ENCODE peak calls at places on chromosomes 2 and 18, in ten cellular contexts. T is HL-60, Q is omental fat pad, I is WTC11, X is endodermal cell, M is AG09319, H is SK-N-SH, B is sigmoid colon, G is neural progenitor cell, N is fibroblast of mammary gland. J is an unnamed sample.

GRCh38 chr2:229087229-229087628 is 183.9 kb downstream of the PID1 start:
- DNase-seq in H (no peak), M (no peak), T (no peak), Q (no peak), X (no peak), I (no peak), B (no peak), N (no peak), G (no peak), J (no peak)

GRCh38 chr2:169512525-169512924 is 3.0 kb downstream of the KLHL41 start:
- DNase-seq in B (no peak), I (no peak), H (no peak), T (no peak), N (no peak), G (no peak), X (no peak), Q (no peak), M (no peak), J (peak; percentile 27)

GRCh38 chr2:121234791-121235190 is 50.2 kb downstream of the TFCP2L1 start:
- DNase-seq in H (no peak), T (no peak), N (no peak), M (no peak), G (no peak), B (no peak), X (no peak), Q (no peak), I (no peak), J (no peak)

GRCh38 chr2:236769981-236770671 is 200.5 kb downstream of the ACKR3 start:
- DNase-seq in Q (no peak), H (no peak), B (no peak), I (no peak), M (peak; percentile 68), T (no peak), N (peak; percentile 100), G (no peak), X (peak; percentile 71), J (peak; percentile 98)

GRCh38 chr2:85468704-85469349 is 50.3 kb downstream of the SH2D6 start:
- DNase-seq in I (no peak), B (peak; percentile 54), G (peak; percentile 46), M (no peak), N (peak; percentile 61), X (peak; percentile 83), H (no peak), T (no peak), Q (no peak), J (peak; percentile 24)

GRCh38 chr2:127080941-127081769 is 25.8 kb downstream of the BIN1 start:
- DNase-seq in G (no peak), M (no peak), X (no peak), B (no peak), I (no peak), N (peak; percentile 68), H (no peak), T (no peak), Q (no peak), J (no peak)

GRCh38 chr2:176574415-176575236 is 305.4 kb downstream of the MTX2 start:
- DNase-seq in M (no peak), N (no peak), I (no peak), T (no peak), X (no peak), B (no peak), Q (no peak), H (peak; percentile 59), G (no peak), J (no peak)

GRCh38 chr2:233460726-233461431 is 105.7 kb downstream of the USP40 start:
- DNase-seq in B (no peak), X (no peak), Q (no peak), T (no peak), N (no peak), I (no peak), G (no peak), M (no peak), H (no peak), J (no peak)

GRCh38 chr2:100902833-100903405 is 83.0 kb downstream of the NPAS2 start:
- DNase-seq in Q (no peak), G (no peak), M (peak; percentile 81), X (no peak), T (no peak), N (peak; percentile 98), I (no peak), H (peak; percentile 54), B (no peak), J (peak; percentile 99)

GRCh38 chr18:49041677-49042570 is 91.2 kb upstream of the SMAD7 start:
- DNase-seq in B (peak; percentile 80), N (peak; percentile 61), H (no peak), Q (no peak), G (peak; percentile 45), X (peak; percentile 86), I (peak; percentile 64), T (peak; percentile 68), M (peak; percentile 24), J (peak; percentile 56)

DNA sequence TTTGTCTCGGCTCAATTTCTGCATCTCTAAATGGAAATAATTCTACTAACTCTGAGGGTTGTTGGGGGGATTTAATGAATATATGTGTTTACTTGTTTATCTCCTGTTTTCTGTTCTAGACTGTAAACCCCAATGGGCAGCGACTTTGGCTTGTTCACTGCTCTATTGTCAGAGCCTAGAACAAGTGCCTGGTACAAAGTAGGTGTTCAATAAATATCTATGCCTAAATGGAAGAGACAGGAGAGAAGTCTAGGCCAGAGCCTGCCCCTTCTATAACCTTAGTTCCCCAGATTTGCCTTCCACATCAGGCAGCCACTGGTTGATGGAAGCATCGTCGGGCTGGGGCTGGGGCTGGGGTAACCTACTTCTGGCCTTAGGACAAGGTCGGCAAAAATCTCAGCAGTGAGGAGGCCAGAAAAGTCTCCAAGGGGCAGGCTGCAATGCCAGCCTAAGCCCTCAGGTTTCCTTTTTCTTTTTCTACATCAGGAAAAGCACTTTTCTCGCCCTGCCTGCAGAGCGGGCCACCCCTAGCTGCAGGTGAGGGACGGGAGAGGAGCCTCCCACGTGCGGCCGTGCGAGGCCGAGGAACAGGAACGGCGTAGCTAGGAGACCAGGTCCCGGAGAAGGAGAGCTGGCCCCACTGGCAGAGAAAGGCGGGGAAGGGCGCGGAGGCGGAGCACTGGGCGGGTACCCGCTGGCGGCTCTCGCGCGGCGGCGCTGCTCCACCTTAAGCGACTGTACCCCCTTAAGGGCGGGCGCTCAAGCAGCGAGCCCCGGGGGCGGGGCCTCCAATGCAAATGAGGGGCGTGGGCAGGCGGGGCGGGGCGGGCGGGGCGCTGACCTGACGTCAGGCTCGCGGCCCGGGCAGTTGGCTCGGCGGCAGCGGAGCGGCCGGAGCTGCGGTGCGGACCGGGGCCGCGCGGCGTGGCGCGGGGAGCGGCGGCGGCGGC is at the start of gene CNNM4:
- DNase-seq in X (peak; percentile 98), B (peak; percentile 97), Q (peak; percentile 75), H (peak; percentile 97), T (peak; percentile 94), G (peak; percentile 97), I (peak; percentile 96), N (peak; percentile 84), M (peak; percentile 81), J (peak; percentile 82)
- TF ChIP-seq CTCF in X (no peak), B (peak; percentile 16), Q (no peak), H (no peak), T (no peak), G (no peak), I (no peak), N (no peak), M (no peak), J (no peak)

GRCh38 chr2:191556463-191556862 is 121.5 kb upstream of the NABP1 start:
- DNase-seq in I (no peak), M (no peak), T (no peak), B (no peak), Q (no peak), H (no peak), N (peak; percentile 20), X (no peak), G (no peak), J (no peak)

GRCh38 chr2:191554240-191554639 is 123.7 kb upstream of the NABP1 start:
- DNase-seq in Q (no peak), X (no peak), B (no peak), H (no peak), N (no peak), M (no peak), I (no peak), T (no peak), G (no peak), J (no peak)

GRCh38 chr2:191557841-191558240 is 120.1 kb upstream of the NABP1 start:
- DNase-seq in Q (no peak), X (no peak), M (no peak), I (no peak), G (no peak), B (no peak), T (no peak), H (no peak), N (no peak), J (no peak)

GRCh38 chr2:191552036-191552435 is 125.9 kb upstream of the NABP1 start:
- DNase-seq in Q (no peak), G (no peak), N (no peak), H (no peak), X (no peak), I (no peak), M (no peak), B (no peak), T (no peak), J (no peak)

GRCh38 chr2:191555092-191555742 is 122.7 kb upstream of the NABP1 start:
- DNase-seq in M (peak; percentile 51), Q (peak; percentile 74), N (peak; percentile 78), G (peak; percentile 83), B (peak; percentile 89), X (peak; percentile 94), I (peak; percentile 88), T (peak; percentile 79), H (peak; percentile 72), J (peak; percentile 72)
- TF ChIP-seq CTCF in M (peak; percentile 71), Q (peak; percentile 54), N (peak; percentile 78), G (peak; percentile 81), B (peak; percentile 62), X (peak; percentile 88), I (peak; percentile 38), T (peak; percentile 42), H (peak; percentile 87), J (peak; percentile 88)

DNA sequence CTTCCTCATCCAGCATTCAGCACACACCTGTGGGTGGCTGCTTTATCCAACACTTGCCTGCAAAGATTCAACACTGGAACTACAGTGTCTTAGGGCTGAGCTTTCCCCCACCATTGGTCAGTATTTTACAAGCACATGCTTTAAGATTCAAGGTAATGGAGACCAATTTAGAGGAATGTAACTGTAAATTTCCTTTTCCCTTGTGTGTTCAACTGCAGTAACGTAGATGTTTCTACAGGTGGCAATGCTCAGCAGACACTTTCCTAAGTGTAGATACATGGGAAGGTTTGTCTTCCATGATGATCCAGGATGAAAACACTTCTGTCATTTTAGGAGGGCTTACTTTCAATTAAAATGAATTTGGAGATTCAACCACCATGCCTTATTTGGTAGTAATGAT is 143.6 kb upstream of the PXDN start:
- DNase-seq in I (no peak), G (peak; percentile 29), N (no peak), B (no peak), X (no peak), Q (no peak), H (no peak), M (no peak), T (no peak), J (peak; percentile 11)
- TF ChIP-seq CTCF in I (no peak), G (peak; percentile 50), N (peak; percentile 25), B (no peak), X (peak; percentile 72), Q (no peak), H (peak; percentile 43), M (peak; percentile 20), T (no peak), J (peak; percentile 70)

DNA sequence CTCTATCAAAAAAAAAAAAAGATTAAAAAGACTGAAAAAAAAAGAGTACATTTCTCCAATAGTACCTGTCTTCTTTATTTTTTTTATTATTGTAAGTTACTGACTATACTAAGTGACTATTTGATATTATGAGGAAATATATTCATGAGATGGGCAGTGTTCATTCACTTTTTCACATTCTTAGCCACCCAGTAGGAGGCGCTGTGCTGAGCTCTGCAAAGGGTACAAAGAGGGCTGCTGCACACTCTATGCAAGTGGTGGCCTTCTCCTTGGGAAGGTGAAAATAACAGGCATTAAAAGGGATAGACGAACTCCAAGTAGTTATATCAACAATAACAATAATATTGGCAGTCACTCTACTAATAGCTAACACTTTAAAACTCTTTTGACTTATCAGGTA is 1034.9 kb upstream of the FANCL start:
- DNase-seq in G (peak; percentile 46), Q (no peak), H (no peak), T (no peak), M (no peak), X (peak; percentile 78), I (peak; percentile 53), N (no peak), B (no peak), J (no peak)
- TF ChIP-seq CTCF in G (peak; percentile 75), Q (no peak), H (peak; percentile 52), T (peak; percentile 3), M (peak; percentile 7), X (peak; percentile 88), I (peak; percentile 78), N (no peak), B (no peak), J (no peak)